ENCODE peak calls at places on chromosomes 1 and 21, in five cellular contexts. A is uterus, H is adrenal gland, P is colonic mucosa, Q is mesenchymal stem cell. K is an unnamed sample.

GRCh38 chr1:229037806-229038405 is 233.0 kb upstream of the RAB4A start:
- DNase-seq in A (no peak), Q (no peak), H (no peak), P (no peak), K (no peak)

GRCh38 chr1:85611856-85612255 is 31.3 kb downstream of the CCN1 start:
- DNase-seq in H (no peak), A (peak), P (no peak), Q (peak), K (no peak)

GRCh38 chr1:187383366-187383765 is 554.6 kb downstream of the PLA2G4A start:
- DNase-seq in Q (no peak), A (no peak), P (no peak), H (no peak), K (no peak)

GRCh38 chr1:201282216-201282615 is 1.1 kb upstream of the PKP1 start:
- DNase-seq in Q (no peak), A (no peak), H (no peak), P (no peak), K (no peak)

GRCh38 chr1:228544021-228544850 is 57.1 kb downstream of the RNF187 start:
- DNase-seq in H (no peak), P (no peak), Q (no peak), A (no peak), K (no peak)

GRCh38 chr1:6600410-6601048 is 2.1 kb downstream of the KLHL21 start:
- DNase-seq in Q (peak), H (no peak), A (no peak), P (no peak), K (no peak)

GRCh38 chr1:51897699-51898031 is 19.1 kb upstream of the NRDC start:
- DNase-seq in Q (peak), P (no peak), H (no peak), A (no peak), K (no peak)

GRCh38 chr1:154546264-154547043 is 12.0 kb downstream of the UBE2Q1 start:
- DNase-seq in Q (peak), P (peak), H (peak), A (no peak), K (peak)

GRCh38 chr1:150236614-150236934 is 662 bp upstream of the ANP32E start:
- DNase-seq in P (no peak), A (no peak), H (no peak), Q (no peak), K (no peak)

GRCh38 chr1:115534106-115534505 is 107.7 kb upstream of the VANGL1 start:
- DNase-seq in H (no peak), A (no peak), P (no peak), Q (no peak), K (no peak)

GRCh38 chr1:228224198-228225164 is 16.6 kb downstream of the OBSCN start:
- DNase-seq in H (no peak), Q (no peak), A (no peak), P (peak), K (no peak)

GRCh38 chr1:26521669-26522030 is 7.9 kb upstream of the RPS6KA1 start:
- DNase-seq in A (no peak), H (no peak), P (no peak), Q (no peak), K (no peak)

GRCh38 chr1:7856345-7856744 is 3.5 kb upstream of the UTS2 start:
- DNase-seq in Q (peak), A (no peak), P (peak), H (no peak), K (no peak)

GRCh38 chr1:153791856-153792253 is 16.6 kb downstream of the SLC27A3 start:
- DNase-seq in A (no peak), P (no peak), Q (peak), H (no peak), K (no peak)

GRCh38 chr21:34705032-34705431 is 36.2 kb downstream of the CLIC6 start:
- DNase-seq in A (no peak), Q (no peak), P (no peak), H (no peak), K (no peak)

GRCh38 chr1:12001249-12001917 is 17.9 kb upstream of the MIIP start:
- DNase-seq in H (no peak), P (no peak), Q (peak), A (no peak), K (no peak)

GRCh38 chr1:114353233-114353632 is 157.8 kb downstream of the TRIM33 start:
- DNase-seq in P (no peak), A (peak), Q (no peak), H (peak), K (peak)

GRCh38 chr1:94299627-94300552 is 62.5 kb upstream of the ARHGAP29 start:
- DNase-seq in H (no peak), P (no peak), A (no peak), Q (peak), K (peak)

GRCh38 chr1:8094481-8095241 is 68.6 kb upstream of the ERRFI1 start:
- DNase-seq in A (no peak), P (peak), Q (peak), H (no peak), K (no peak)

GRCh38 chr21:25735895-25736597 is 1.3 kb downstream of the GABPA start:
- DNase-seq in H (no peak), Q (peak), P (no peak), A (no peak), K (no peak)

GRCh38 chr1:23527366-23527765 is 3.7 kb downstream of the E2F2 start:
- DNase-seq in Q (no peak), A (no peak), P (no peak), H (no peak), K (no peak)

GRCh38 chr1:27306892-27307850 is 14.8 kb upstream of the TMEM222 start:
- DNase-seq in H (no peak), P (no peak), Q (no peak), A (no peak), K (no peak)

GRCh38 chr21:45405819-45406762 is 1.1 kb downstream of the COL18A1 start:
- DNase-seq in H (peak), Q (no peak), P (no peak), A (no peak), K (no peak)

GRCh38 chr1:157135070-157135469 is 3.1 kb downstream of the ETV3 start:
- DNase-seq in P (no peak), A (no peak), Q (no peak), H (no peak), K (no peak)
- H3K27ac ChIP-seq in P (no peak), A (no peak), Q (no peak), H (no peak), K (no peak)

DNA sequence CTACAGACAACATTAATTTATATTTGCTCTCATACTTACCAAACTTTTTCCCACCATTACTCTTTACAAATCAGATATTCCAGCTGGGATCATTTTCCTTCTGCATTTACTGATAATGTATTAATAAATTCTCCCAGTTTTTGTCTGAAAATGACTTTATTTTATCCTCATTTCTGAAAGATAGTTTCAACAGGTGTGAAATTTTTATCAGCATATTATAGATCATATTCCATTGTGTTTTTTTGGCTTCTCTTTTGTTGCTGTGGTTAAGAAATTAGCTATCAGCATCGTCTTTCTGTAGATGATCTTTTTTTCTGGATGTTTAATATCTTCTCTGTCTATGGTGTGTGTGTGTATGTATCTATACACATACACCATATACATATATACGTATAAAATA is 2.7 kb downstream of the CFAP57 start:
- DNase-seq in P (no peak), H (no peak), A (no peak), Q (no peak), K (no peak)
- H3K27ac ChIP-seq in P (no peak), H (no peak), A (no peak), Q (no peak), K (no peak)

GRCh38 chr1:64917907-64918306 is 48.4 kb downstream of the JAK1 start:
- DNase-seq in Q (no peak), A (no peak), H (no peak), P (no peak), K (no peak)

GRCh38 chr1:64913361-64914015 is 52.9 kb downstream of the JAK1 start:
- DNase-seq in H (no peak), A (no peak), Q (no peak), P (no peak), K (no peak)

GRCh38 chr1:64915381-64916274 is 50.7 kb downstream of the JAK1 start:
- DNase-seq in P (peak), Q (peak), H (no peak), A (no peak), K (no peak)

GRCh38 chr1:64920936-64921589 is 45.3 kb downstream of the JAK1 start:
- DNase-seq in H (no peak), Q (no peak), P (no peak), A (no peak), K (no peak)

GRCh38 chr1:64917328-64917861 is 49.0 kb downstream of the JAK1 start:
- DNase-seq in P (peak), H (no peak), A (peak), Q (peak), K (no peak)
- H3K27ac ChIP-seq in P (no peak), H (no peak), A (peak), Q (peak), K (peak)

GRCh38 chr1:41152622-41153044 is 89.5 kb downstream of the SCMH1 start:
- DNase-seq in Q (peak), H (no peak), P (no peak), A (peak), K (no peak)
- H3K27ac ChIP-seq in Q (peak), H (peak), P (peak), A (peak), K (no peak)

DNA sequence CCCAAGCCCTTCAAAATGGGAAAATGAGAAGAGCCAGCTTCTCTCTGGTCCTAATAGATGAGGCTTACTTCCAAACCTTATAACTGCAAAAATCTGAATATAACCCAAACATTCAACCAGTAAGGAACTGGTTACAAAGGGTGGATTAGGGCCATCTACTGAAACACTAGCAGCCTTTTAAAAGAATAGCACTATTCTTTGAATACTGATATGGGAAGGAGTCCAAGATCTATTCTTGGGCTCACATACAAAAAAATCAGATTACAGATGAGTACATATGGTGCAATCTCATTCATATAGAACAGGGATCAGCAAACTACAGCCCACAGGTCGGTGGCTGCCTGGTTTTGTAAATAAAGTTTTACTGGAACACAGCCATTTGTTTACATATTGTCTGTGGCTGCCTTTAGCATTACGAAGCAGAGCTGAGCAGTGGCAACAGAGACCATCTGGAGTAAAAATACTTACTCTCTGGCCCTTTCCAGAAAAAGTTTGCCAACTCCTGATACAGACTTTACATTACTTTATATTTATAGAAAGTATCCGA is 167.7 kb downstream of the ZSCAN20 start:
- DNase-seq in P (no peak), A (no peak), H (no peak), Q (peak), K (no peak)
- H3K27ac ChIP-seq in P (no peak), A (no peak), H (no peak), Q (no peak), K (no peak)

K was measured in heart left ventricle.